ENCODE peak calls at places on chromosome 1, in ten cellular contexts. One of them, this sample, is unnamed.

GRCh38 chr1:156413310-156414246 is 44.6 kb downstream of the RHBG start:
- DNase-seq in activated CD4-positive, alpha-beta T cell treated with anti-CD3 and anti-CD28 coated beads, Interleukin-2, amount 50 U/mL, for 1 hour: no peak
- DNase-seq in hypothalamus: peak
- DNase-seq in Kasumi-1: no peak
- DNase-seq in AG04450: no peak
- DNase-seq in DMS153: no peak
- DNase-seq in HL-60: no peak
- DNase-seq in non-pigmented ciliary epithelial cell: no peak
- DNase-seq in NCI-H1694 treated with DMSO at 0.1 percent for 48 hours: no peak
- DNase-seq in stimulated activated CD4-positive, alpha-beta T cell treated with anti-CD3 and anti-CD28 coated beads, TNF-alpha, amount 100 ng/mL, for 1 hour: no peak
- DNase-seq in this sample: no peak

GRCh38 chr1:185435696-185436379 is 118.8 kb upstream of the IVNS1ABP start:
- DNase-seq in stimulated activated CD4-positive, alpha-beta T cell treated with anti-CD3 and anti-CD28 coated beads, TNF-alpha, amount 100 ng/mL, for 1 hour: no peak
- DNase-seq in Kasumi-1: no peak
- DNase-seq in HL-60: no peak
- DNase-seq in DMS153: no peak
- DNase-seq in AG04450: no peak
- DNase-seq in NCI-H1694 treated with DMSO at 0.1 percent for 48 hours: no peak
- DNase-seq in hypothalamus: no peak
- DNase-seq in activated CD4-positive, alpha-beta T cell treated with anti-CD3 and anti-CD28 coated beads, Interleukin-2, amount 50 U/mL, for 1 hour: no peak
- DNase-seq in non-pigmented ciliary epithelial cell: no peak
- DNase-seq in this sample: no peak

GRCh38 chr1:95171270-95172245 is 54.4 kb downstream of the TLCD4 start:
- DNase-seq in HL-60: no peak
- DNase-seq in DMS153: no peak
- DNase-seq in NCI-H1694 treated with DMSO at 0.1 percent for 48 hours: no peak
- DNase-seq in activated CD4-positive, alpha-beta T cell treated with anti-CD3 and anti-CD28 coated beads, Interleukin-2, amount 50 U/mL, for 1 hour: no peak
- DNase-seq in non-pigmented ciliary epithelial cell: no peak
- DNase-seq in Kasumi-1: no peak
- DNase-seq in AG04450: no peak
- DNase-seq in hypothalamus: no peak
- DNase-seq in stimulated activated CD4-positive, alpha-beta T cell treated with anti-CD3 and anti-CD28 coated beads, TNF-alpha, amount 100 ng/mL, for 1 hour: no peak
- DNase-seq in this sample: no peak

GRCh38 chr1:56550132-56550531 is 29.2 kb downstream of the PLPP3 start:
- DNase-seq in NCI-H1694 treated with DMSO at 0.1 percent for 48 hours: no peak
- DNase-seq in AG04450: no peak
- DNase-seq in stimulated activated CD4-positive, alpha-beta T cell treated with anti-CD3 and anti-CD28 coated beads, TNF-alpha, amount 100 ng/mL, for 1 hour: no peak
- DNase-seq in hypothalamus: no peak
- DNase-seq in activated CD4-positive, alpha-beta T cell treated with anti-CD3 and anti-CD28 coated beads, Interleukin-2, amount 50 U/mL, for 1 hour: no peak
- DNase-seq in HL-60: no peak
- DNase-seq in non-pigmented ciliary epithelial cell: no peak
- DNase-seq in DMS153: no peak
- DNase-seq in Kasumi-1: no peak
- DNase-seq in this sample: no peak

GRCh38 chr1:181296180-181296579 is 187.1 kb upstream of the CACNA1E start:
- DNase-seq in DMS153: no peak
- DNase-seq in stimulated activated CD4-positive, alpha-beta T cell treated with anti-CD3 and anti-CD28 coated beads, TNF-alpha, amount 100 ng/mL, for 1 hour: no peak
- DNase-seq in HL-60: no peak
- DNase-seq in Kasumi-1: no peak
- DNase-seq in non-pigmented ciliary epithelial cell: no peak
- DNase-seq in hypothalamus: no peak
- DNase-seq in AG04450: no peak
- DNase-seq in activated CD4-positive, alpha-beta T cell treated with anti-CD3 and anti-CD28 coated beads, Interleukin-2, amount 50 U/mL, for 1 hour: no peak
- DNase-seq in NCI-H1694 treated with DMSO at 0.1 percent for 48 hours: no peak
- DNase-seq in this sample: no peak

GRCh38 chr1:25820247-25821111 is 725 bp downstream of the MTFR1L start:
- DNase-seq in AG04450: no peak
- DNase-seq in HL-60: peak
- DNase-seq in non-pigmented ciliary epithelial cell: no peak
- DNase-seq in stimulated activated CD4-positive, alpha-beta T cell treated with anti-CD3 and anti-CD28 coated beads, TNF-alpha, amount 100 ng/mL, for 1 hour: peak
- DNase-seq in activated CD4-positive, alpha-beta T cell treated with anti-CD3 and anti-CD28 coated beads, Interleukin-2, amount 50 U/mL, for 1 hour: peak
- DNase-seq in Kasumi-1: peak
- DNase-seq in DMS153: peak
- DNase-seq in hypothalamus: peak
- DNase-seq in NCI-H1694 treated with DMSO at 0.1 percent for 48 hours: no peak
- DNase-seq in this sample: peak

GRCh38 chr1:245863566-245864184 is 643.4 kb downstream of the SMYD3 start:
- DNase-seq in non-pigmented ciliary epithelial cell: no peak
- DNase-seq in activated CD4-positive, alpha-beta T cell treated with anti-CD3 and anti-CD28 coated beads, Interleukin-2, amount 50 U/mL, for 1 hour: no peak
- DNase-seq in HL-60: no peak
- DNase-seq in NCI-H1694 treated with DMSO at 0.1 percent for 48 hours: no peak
- DNase-seq in Kasumi-1: no peak
- DNase-seq in stimulated activated CD4-positive, alpha-beta T cell treated with anti-CD3 and anti-CD28 coated beads, TNF-alpha, amount 100 ng/mL, for 1 hour: no peak
- DNase-seq in hypothalamus: no peak
- DNase-seq in DMS153: no peak
- DNase-seq in AG04450: no peak
- DNase-seq in this sample: no peak

GRCh38 chr1:116850436-116850835 is 59.3 kb upstream of the PTGFRN start:
- DNase-seq in hypothalamus: no peak
- DNase-seq in non-pigmented ciliary epithelial cell: no peak
- DNase-seq in activated CD4-positive, alpha-beta T cell treated with anti-CD3 and anti-CD28 coated beads, Interleukin-2, amount 50 U/mL, for 1 hour: no peak
- DNase-seq in stimulated activated CD4-positive, alpha-beta T cell treated with anti-CD3 and anti-CD28 coated beads, TNF-alpha, amount 100 ng/mL, for 1 hour: no peak
- DNase-seq in AG04450: no peak
- DNase-seq in HL-60: no peak
- DNase-seq in Kasumi-1: no peak
- DNase-seq in DMS153: no peak
- DNase-seq in NCI-H1694 treated with DMSO at 0.1 percent for 48 hours: no peak
- DNase-seq in this sample: no peak

GRCh38 chr1:62561306-62561705 is 36.0 kb upstream of the ANGPTL3 start:
- DNase-seq in AG04450: no peak
- DNase-seq in hypothalamus: no peak
- DNase-seq in stimulated activated CD4-positive, alpha-beta T cell treated with anti-CD3 and anti-CD28 coated beads, TNF-alpha, amount 100 ng/mL, for 1 hour: no peak
- DNase-seq in NCI-H1694 treated with DMSO at 0.1 percent for 48 hours: no peak
- DNase-seq in non-pigmented ciliary epithelial cell: no peak
- DNase-seq in HL-60: no peak
- DNase-seq in Kasumi-1: no peak
- DNase-seq in DMS153: no peak
- DNase-seq in activated CD4-positive, alpha-beta T cell treated with anti-CD3 and anti-CD28 coated beads, Interleukin-2, amount 50 U/mL, for 1 hour: no peak
- DNase-seq in this sample: no peak

GRCh38 chr1:213749558-213749957 is 238.2 kb upstream of the PROX1 start:
- DNase-seq in non-pigmented ciliary epithelial cell: no peak
- DNase-seq in AG04450: no peak
- DNase-seq in stimulated activated CD4-positive, alpha-beta T cell treated with anti-CD3 and anti-CD28 coated beads, TNF-alpha, amount 100 ng/mL, for 1 hour: no peak
- DNase-seq in HL-60: no peak
- DNase-seq in hypothalamus: no peak
- DNase-seq in activated CD4-positive, alpha-beta T cell treated with anti-CD3 and anti-CD28 coated beads, Interleukin-2, amount 50 U/mL, for 1 hour: no peak
- DNase-seq in Kasumi-1: no peak
- DNase-seq in DMS153: no peak
- DNase-seq in NCI-H1694 treated with DMSO at 0.1 percent for 48 hours: no peak
- DNase-seq in this sample: no peak

GRCh38 chr1:12539705-12540579 is 78.1 kb downstream of the DHRS3 start:
- DNase-seq in non-pigmented ciliary epithelial cell: peak
- DNase-seq in stimulated activated CD4-positive, alpha-beta T cell treated with anti-CD3 and anti-CD28 coated beads, TNF-alpha, amount 100 ng/mL, for 1 hour: no peak
- DNase-seq in hypothalamus: peak
- DNase-seq in activated CD4-positive, alpha-beta T cell treated with anti-CD3 and anti-CD28 coated beads, Interleukin-2, amount 50 U/mL, for 1 hour: no peak
- DNase-seq in AG04450: peak
- DNase-seq in Kasumi-1: no peak
- DNase-seq in DMS153: no peak
- DNase-seq in HL-60: no peak
- DNase-seq in NCI-H1694 treated with DMSO at 0.1 percent for 48 hours: no peak
- DNase-seq in this sample: peak

GRCh38 chr1:10082785-10083479 is 50.2 kb downstream of the UBE4B start:
- DNase-seq in non-pigmented ciliary epithelial cell: no peak
- DNase-seq in NCI-H1694 treated with DMSO at 0.1 percent for 48 hours: no peak
- DNase-seq in Kasumi-1: no peak
- DNase-seq in HL-60: no peak
- DNase-seq in stimulated activated CD4-positive, alpha-beta T cell treated with anti-CD3 and anti-CD28 coated beads, TNF-alpha, amount 100 ng/mL, for 1 hour: no peak
- DNase-seq in DMS153: no peak
- DNase-seq in hypothalamus: no peak
- DNase-seq in activated CD4-positive, alpha-beta T cell treated with anti-CD3 and anti-CD28 coated beads, Interleukin-2, amount 50 U/mL, for 1 hour: no peak
- DNase-seq in AG04450: no peak
- DNase-seq in this sample: peak

GRCh38 chr1:45304311-45305081 is 22.2 kb upstream of the HPDL start:
- DNase-seq in hypothalamus: no peak
- DNase-seq in DMS153: peak
- DNase-seq in NCI-H1694 treated with DMSO at 0.1 percent for 48 hours: no peak
- DNase-seq in AG04450: no peak
- DNase-seq in stimulated activated CD4-positive, alpha-beta T cell treated with anti-CD3 and anti-CD28 coated beads, TNF-alpha, amount 100 ng/mL, for 1 hour: no peak
- DNase-seq in HL-60: no peak
- DNase-seq in activated CD4-positive, alpha-beta T cell treated with anti-CD3 and anti-CD28 coated beads, Interleukin-2, amount 50 U/mL, for 1 hour: no peak
- DNase-seq in Kasumi-1: no peak
- DNase-seq in non-pigmented ciliary epithelial cell: no peak
- DNase-seq in this sample: no peak

GRCh38 chr1:235943581-235944114 is 76.9 kb upstream of the LYST start:
- DNase-seq in DMS153: no peak
- DNase-seq in hypothalamus: no peak
- DNase-seq in Kasumi-1: no peak
- DNase-seq in NCI-H1694 treated with DMSO at 0.1 percent for 48 hours: no peak
- DNase-seq in activated CD4-positive, alpha-beta T cell treated with anti-CD3 and anti-CD28 coated beads, Interleukin-2, amount 50 U/mL, for 1 hour: no peak
- DNase-seq in HL-60: no peak
- DNase-seq in AG04450: peak
- DNase-seq in non-pigmented ciliary epithelial cell: peak
- DNase-seq in stimulated activated CD4-positive, alpha-beta T cell treated with anti-CD3 and anti-CD28 coated beads, TNF-alpha, amount 100 ng/mL, for 1 hour: no peak
- DNase-seq in this sample: peak

GRCh38 chr1:73854527-73854926 is 343.4 kb downstream of the LRRIQ3 start:
- DNase-seq in stimulated activated CD4-positive, alpha-beta T cell treated with anti-CD3 and anti-CD28 coated beads, TNF-alpha, amount 100 ng/mL, for 1 hour: no peak
- DNase-seq in NCI-H1694 treated with DMSO at 0.1 percent for 48 hours: no peak
- DNase-seq in hypothalamus: no peak
- DNase-seq in activated CD4-positive, alpha-beta T cell treated with anti-CD3 and anti-CD28 coated beads, Interleukin-2, amount 50 U/mL, for 1 hour: no peak
- DNase-seq in HL-60: no peak
- DNase-seq in Kasumi-1: no peak
- DNase-seq in non-pigmented ciliary epithelial cell: no peak
- DNase-seq in AG04450: no peak
- DNase-seq in DMS153: no peak
- DNase-seq in this sample: no peak

GRCh38 chr1:27099154-27099903 is 55.6 kb downstream of the SLC9A1 start:
- DNase-seq in non-pigmented ciliary epithelial cell: no peak
- DNase-seq in activated CD4-positive, alpha-beta T cell treated with anti-CD3 and anti-CD28 coated beads, Interleukin-2, amount 50 U/mL, for 1 hour: no peak
- DNase-seq in DMS153: peak
- DNase-seq in NCI-H1694 treated with DMSO at 0.1 percent for 48 hours: no peak
- DNase-seq in AG04450: peak
- DNase-seq in stimulated activated CD4-positive, alpha-beta T cell treated with anti-CD3 and anti-CD28 coated beads, TNF-alpha, amount 100 ng/mL, for 1 hour: no peak
- DNase-seq in hypothalamus: peak
- DNase-seq in Kasumi-1: peak
- DNase-seq in HL-60: no peak
- DNase-seq in this sample: peak

GRCh38 chr1:2816786-2817185 is 15.3 kb upstream of the TTC34 start:
- DNase-seq in hypothalamus: no peak
- DNase-seq in non-pigmented ciliary epithelial cell: no peak
- DNase-seq in stimulated activated CD4-positive, alpha-beta T cell treated with anti-CD3 and anti-CD28 coated beads, TNF-alpha, amount 100 ng/mL, for 1 hour: no peak
- DNase-seq in AG04450: no peak
- DNase-seq in HL-60: no peak
- DNase-seq in activated CD4-positive, alpha-beta T cell treated with anti-CD3 and anti-CD28 coated beads, Interleukin-2, amount 50 U/mL, for 1 hour: no peak
- DNase-seq in NCI-H1694 treated with DMSO at 0.1 percent for 48 hours: no peak
- DNase-seq in DMS153: no peak
- DNase-seq in Kasumi-1: no peak
- DNase-seq in this sample: no peak

GRCh38 chr1:116573388-116574100 is 2.7 kb upstream of the CD58 start:
- DNase-seq in HL-60: no peak
- DNase-seq in Kasumi-1: no peak
- DNase-seq in activated CD4-positive, alpha-beta T cell treated with anti-CD3 and anti-CD28 coated beads, Interleukin-2, amount 50 U/mL, for 1 hour: no peak
- DNase-seq in stimulated activated CD4-positive, alpha-beta T cell treated with anti-CD3 and anti-CD28 coated beads, TNF-alpha, amount 100 ng/mL, for 1 hour: no peak
- DNase-seq in non-pigmented ciliary epithelial cell: no peak
- DNase-seq in hypothalamus: no peak
- DNase-seq in AG04450: no peak
- DNase-seq in NCI-H1694 treated with DMSO at 0.1 percent for 48 hours: no peak
- DNase-seq in DMS153: no peak
- DNase-seq in this sample: no peak

GRCh38 chr1:159996653-159997052 is 35.1 kb downstream of the PIGM start:
- DNase-seq in NCI-H1694 treated with DMSO at 0.1 percent for 48 hours: no peak
- DNase-seq in non-pigmented ciliary epithelial cell: peak
- DNase-seq in DMS153: no peak
- DNase-seq in Kasumi-1: no peak
- DNase-seq in activated CD4-positive, alpha-beta T cell treated with anti-CD3 and anti-CD28 coated beads, Interleukin-2, amount 50 U/mL, for 1 hour: no peak
- DNase-seq in hypothalamus: no peak
- DNase-seq in stimulated activated CD4-positive, alpha-beta T cell treated with anti-CD3 and anti-CD28 coated beads, TNF-alpha, amount 100 ng/mL, for 1 hour: no peak
- DNase-seq in HL-60: no peak
- DNase-seq in AG04450: peak
- DNase-seq in this sample: peak

This sample was measured in GM04503.